ENCODE peak calls at places on chromosomes 4 and X, in seven cellular contexts. One of them, this sample, is unnamed. For H3K27me3, the result is how much of the 10 kb centered on the place peaks cover.

GRCh38 chr4:23135792-23136645 is 443.3 kb downstream of the GBA3 start:
- DNase-seq in heart left ventricle: no peak
- DNase-seq in astrocyte: peak
- DNase-seq in tibial nerve: peak
- DNase-seq in H7: peak
- DNase-seq in mammary epithelial cell: peak
- DNase-seq in IMR-90: peak
- DNase-seq in this sample: no peak

GRCh38 chr4:105712766-105713165 is 4.2 kb downstream of the GSTCD start:
- DNase-seq in mammary epithelial cell: peak
- DNase-seq in astrocyte: no peak
- DNase-seq in H7: no peak
- DNase-seq in IMR-90: no peak
- DNase-seq in heart left ventricle: no peak
- DNase-seq in tibial nerve: no peak
- DNase-seq in this sample: no peak

GRCh38 chr4:19304028-19304427 is 947.7 kb upstream of the SLIT2 start:
- DNase-seq in tibial nerve: no peak
- DNase-seq in IMR-90: peak
- DNase-seq in mammary epithelial cell: no peak
- DNase-seq in heart left ventricle: no peak
- DNase-seq in astrocyte: no peak
- DNase-seq in H7: no peak
- DNase-seq in this sample: no peak

GRCh38 chr4:95129708-95130343 is 372.1 kb downstream of the BMPR1B start:
- DNase-seq in IMR-90: peak
- DNase-seq in H7: no peak
- DNase-seq in mammary epithelial cell: peak
- DNase-seq in heart left ventricle: no peak
- DNase-seq in tibial nerve: peak
- DNase-seq in astrocyte: peak
- DNase-seq in this sample: no peak

GRCh38 chr4:14679906-14680305 is 322.4 kb upstream of the CPEB2 start:
- DNase-seq in H7: no peak
- DNase-seq in mammary epithelial cell: no peak
- DNase-seq in tibial nerve: no peak
- DNase-seq in IMR-90: no peak
- DNase-seq in astrocyte: no peak
- DNase-seq in heart left ventricle: no peak
- DNase-seq in this sample: no peak

GRCh38 chr4:36241771-36242170 is 2.5 kb downstream of the ARAP2 start:
- DNase-seq in IMR-90: no peak
- DNase-seq in mammary epithelial cell: no peak
- DNase-seq in H7: no peak
- DNase-seq in tibial nerve: no peak
- DNase-seq in heart left ventricle: no peak
- DNase-seq in astrocyte: no peak
- DNase-seq in this sample: no peak

GRCh38 chr4:1621526-1621925 is 62.6 kb downstream of the FAM53A start:
- DNase-seq in H7: no peak
- DNase-seq in mammary epithelial cell: no peak
- DNase-seq in heart left ventricle: no peak
- DNase-seq in tibial nerve: no peak
- DNase-seq in astrocyte: no peak
- DNase-seq in IMR-90: no peak
- DNase-seq in this sample: no peak

GRCh38 chr4:13988347-13989265 is 361.1 kb upstream of the BOD1L1 start:
- DNase-seq in tibial nerve: peak
- DNase-seq in mammary epithelial cell: peak
- DNase-seq in H7: no peak
- DNase-seq in heart left ventricle: peak
- DNase-seq in astrocyte: peak
- DNase-seq in IMR-90: peak
- DNase-seq in this sample: no peak

GRCh38 chrX:150326843-150327242 is 36.3 kb upstream of the MAMLD1 start:
- DNase-seq in mammary epithelial cell: no peak
- DNase-seq in heart left ventricle: no peak
- DNase-seq in tibial nerve: no peak
- DNase-seq in IMR-90: peak
- DNase-seq in H7: no peak
- DNase-seq in astrocyte: no peak
- DNase-seq in this sample: no peak

GRCh38 chrX:51461053-51462050 is 35.0 kb downstream of the NUDT11 start:
- DNase-seq in IMR-90: peak
- DNase-seq in heart left ventricle: no peak
- DNase-seq in astrocyte: peak
- DNase-seq in H7: no peak
- DNase-seq in tibial nerve: peak
- DNase-seq in mammary epithelial cell: peak
- DNase-seq in this sample: no peak

GRCh38 chr4:37471971-37472370 is 214.2 kb downstream of the RELL1 start:
- DNase-seq in IMR-90: no peak
- DNase-seq in mammary epithelial cell: no peak
- DNase-seq in astrocyte: no peak
- DNase-seq in heart left ventricle: no peak
- DNase-seq in tibial nerve: no peak
- DNase-seq in H7: no peak
- DNase-seq in this sample: no peak

GRCh38 chr4:98627883-98628282 is 30.5 kb downstream of the TSPAN5 start:
- DNase-seq in astrocyte: peak
- DNase-seq in heart left ventricle: no peak
- DNase-seq in IMR-90: peak
- DNase-seq in tibial nerve: no peak
- DNase-seq in mammary epithelial cell: peak
- DNase-seq in H7: no peak
- DNase-seq in this sample: no peak

GRCh38 chrX:70196961-70197805 is 19.9 kb downstream of the DGAT2L6 start:
- DNase-seq in mammary epithelial cell: peak
- DNase-seq in heart left ventricle: no peak
- DNase-seq in tibial nerve: peak
- DNase-seq in astrocyte: no peak
- DNase-seq in IMR-90: peak
- DNase-seq in H7: peak
- DNase-seq in this sample: peak

GRCh38 chrX:55908685-55909212 is 191.2 kb downstream of the RRAGB start:
- DNase-seq in astrocyte: no peak
- DNase-seq in tibial nerve: no peak
- DNase-seq in mammary epithelial cell: peak
- DNase-seq in IMR-90: no peak
- DNase-seq in heart left ventricle: no peak
- DNase-seq in H7: peak
- DNase-seq in this sample: no peak

GRCh38 chr4:155025762-155026457 is 182.5 kb upstream of the NPY2R start:
- DNase-seq in astrocyte: peak
- DNase-seq in IMR-90: no peak
- DNase-seq in mammary epithelial cell: peak
- DNase-seq in tibial nerve: peak
- DNase-seq in heart left ventricle: peak
- DNase-seq in H7: peak
- DNase-seq in this sample: peak

GRCh38 chr4:25065901-25066610 is 35.3 kb upstream of the LGI2 start:
- DNase-seq in heart left ventricle: no peak
- DNase-seq in tibial nerve: no peak
- DNase-seq in astrocyte: no peak
- DNase-seq in mammary epithelial cell: no peak
- DNase-seq in H7: no peak
- DNase-seq in IMR-90: no peak
- DNase-seq in this sample: no peak

GRCh38 chrX:15493118-15494082 is at the start of gene PIR:
- DNase-seq in H7: peak
- DNase-seq in mammary epithelial cell: peak
- DNase-seq in astrocyte: peak
- DNase-seq in IMR-90: peak
- DNase-seq in tibial nerve: peak
- DNase-seq in heart left ventricle: peak
- DNase-seq in this sample: peak

GRCh38 chrX:12080265-12080664 is 58.0 kb upstream of the FRMPD4 start:
- DNase-seq in mammary epithelial cell: peak
- DNase-seq in tibial nerve: peak
- DNase-seq in IMR-90: peak
- DNase-seq in astrocyte: peak
- DNase-seq in H7: peak
- DNase-seq in heart left ventricle: no peak
- DNase-seq in this sample: no peak

GRCh38 chr4:71526626-71527406 is 188.0 kb downstream of the SLC4A4 start:
- DNase-seq in heart left ventricle: no peak
- DNase-seq in mammary epithelial cell: no peak
- DNase-seq in IMR-90: no peak
- DNase-seq in H7: no peak
- DNase-seq in tibial nerve: no peak
- DNase-seq in astrocyte: no peak
- DNase-seq in this sample: no peak

GRCh38 chr4:38461342-38461741 is 202.7 kb upstream of the KLF3 start:
- DNase-seq in IMR-90: no peak
- DNase-seq in astrocyte: peak
- DNase-seq in tibial nerve: no peak
- DNase-seq in heart left ventricle: no peak
- DNase-seq in H7: peak
- DNase-seq in mammary epithelial cell: no peak
- DNase-seq in this sample: no peak

GRCh38 chr4:89837385-89837995 is 529 bp upstream of the SNCA start:
- DNase-seq in astrocyte: peak
- DNase-seq in tibial nerve: no peak
- DNase-seq in H7: peak
- DNase-seq in heart left ventricle: peak
- DNase-seq in IMR-90: peak
- DNase-seq in mammary epithelial cell: peak
- DNase-seq in this sample: peak

GRCh38 chr4:15906024-15906443 is 32.5 kb downstream of the FGFBP1 start:
- DNase-seq in IMR-90: no peak
- DNase-seq in astrocyte: peak
- DNase-seq in tibial nerve: no peak
- DNase-seq in mammary epithelial cell: peak
- DNase-seq in H7: peak
- DNase-seq in heart left ventricle: peak
- DNase-seq in this sample: peak

GRCh38 chr4:48778431-48779094 is 1.5 kb downstream of the FRYL start:
- DNase-seq in H7: no peak
- DNase-seq in heart left ventricle: no peak
- DNase-seq in mammary epithelial cell: peak
- DNase-seq in astrocyte: peak
- DNase-seq in IMR-90: peak
- DNase-seq in tibial nerve: no peak
- DNase-seq in this sample: no peak

GRCh38 chr4:170008376-170008775 is 17.8 kb downstream of the MFAP3L start:
- DNase-seq in mammary epithelial cell: peak
- DNase-seq in IMR-90: no peak
- DNase-seq in heart left ventricle: no peak
- DNase-seq in astrocyte: no peak
- DNase-seq in H7: no peak
- DNase-seq in tibial nerve: no peak
- DNase-seq in this sample: no peak
- H3K4me3 ChIP-seq in mammary epithelial cell: no peak
- H3K4me3 ChIP-seq in IMR-90: no peak
- H3K4me3 ChIP-seq in heart left ventricle: no peak
- H3K4me3 ChIP-seq in astrocyte: no peak
- H3K4me3 ChIP-seq in H7: no peak
- H3K4me3 ChIP-seq in tibial nerve: no peak
- H3K4me3 ChIP-seq in this sample: no peak

GRCh38 chrX:43604753-43605152 is 51.3 kb upstream of the MAOA start:
- DNase-seq in mammary epithelial cell: no peak
- DNase-seq in H7: no peak
- DNase-seq in heart left ventricle: no peak
- DNase-seq in astrocyte: no peak
- DNase-seq in IMR-90: no peak
- DNase-seq in tibial nerve: no peak
- DNase-seq in this sample: no peak
- H3K27me3 ChIP-seq in mammary epithelial cell: under half
- H3K27me3 ChIP-seq in H7: under half
- H3K27me3 ChIP-seq in heart left ventricle: under half
- H3K27me3 ChIP-seq in astrocyte: under half
- H3K27me3 ChIP-seq in IMR-90: under half
- H3K27me3 ChIP-seq in tibial nerve: under half
- H3K27me3 ChIP-seq in this sample: under half

GRCh38 chrX:3178329-3178728 is 137.1 kb downstream of the ARSF start:
- DNase-seq in astrocyte: no peak
- DNase-seq in tibial nerve: no peak
- DNase-seq in IMR-90: peak
- DNase-seq in H7: no peak
- DNase-seq in heart left ventricle: no peak
- DNase-seq in mammary epithelial cell: no peak
- DNase-seq in this sample: no peak

GRCh38 chrX:3175659-3176438 is 134.6 kb downstream of the ARSF start:
- DNase-seq in heart left ventricle: no peak
- DNase-seq in IMR-90: peak
- DNase-seq in mammary epithelial cell: no peak
- DNase-seq in astrocyte: peak
- DNase-seq in H7: no peak
- DNase-seq in tibial nerve: no peak
- DNase-seq in this sample: no peak

GRCh38 chrX:3177851-3178250 is 136.6 kb downstream of the ARSF start:
- DNase-seq in mammary epithelial cell: peak
- DNase-seq in IMR-90: peak
- DNase-seq in H7: no peak
- DNase-seq in astrocyte: no peak
- DNase-seq in heart left ventricle: no peak
- DNase-seq in tibial nerve: no peak
- DNase-seq in this sample: no peak

GRCh38 chrX:3181846-3182245 is 140.6 kb downstream of the ARSF start:
- DNase-seq in IMR-90: no peak
- DNase-seq in tibial nerve: no peak
- DNase-seq in astrocyte: peak
- DNase-seq in H7: no peak
- DNase-seq in heart left ventricle: no peak
- DNase-seq in mammary epithelial cell: no peak
- DNase-seq in this sample: no peak

DNA sequence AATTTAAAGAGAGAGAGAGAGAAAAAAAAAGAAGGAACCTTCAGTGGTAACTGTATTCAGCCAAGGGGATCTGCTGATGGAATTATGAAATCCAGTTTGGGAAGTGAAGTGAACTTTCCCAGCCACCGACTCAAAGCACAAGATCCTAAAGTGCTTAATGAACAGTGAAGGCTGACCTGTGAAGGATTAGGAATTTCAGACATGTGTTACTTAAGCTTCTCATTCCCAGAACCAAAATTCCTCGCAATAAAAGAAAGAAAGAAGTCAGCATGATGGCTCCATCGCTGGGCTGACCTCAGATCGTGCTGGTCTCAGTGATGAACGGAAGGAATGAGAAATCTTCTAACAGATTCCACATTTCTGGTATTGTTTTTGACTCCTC is 135.2 kb downstream of the ARSF start:
- DNase-seq in astrocyte: peak
- DNase-seq in IMR-90: peak
- DNase-seq in mammary epithelial cell: no peak
- DNase-seq in tibial nerve: no peak
- DNase-seq in H7: no peak
- DNase-seq in heart left ventricle: no peak
- DNase-seq in this sample: no peak
- H3K4me3 ChIP-seq in astrocyte: peak
- H3K4me3 ChIP-seq in IMR-90: peak
- H3K4me3 ChIP-seq in mammary epithelial cell: no peak
- H3K4me3 ChIP-seq in tibial nerve: no peak
- H3K4me3 ChIP-seq in H7: no peak
- H3K4me3 ChIP-seq in heart left ventricle: no peak
- H3K4me3 ChIP-seq in this sample: no peak

DNA sequence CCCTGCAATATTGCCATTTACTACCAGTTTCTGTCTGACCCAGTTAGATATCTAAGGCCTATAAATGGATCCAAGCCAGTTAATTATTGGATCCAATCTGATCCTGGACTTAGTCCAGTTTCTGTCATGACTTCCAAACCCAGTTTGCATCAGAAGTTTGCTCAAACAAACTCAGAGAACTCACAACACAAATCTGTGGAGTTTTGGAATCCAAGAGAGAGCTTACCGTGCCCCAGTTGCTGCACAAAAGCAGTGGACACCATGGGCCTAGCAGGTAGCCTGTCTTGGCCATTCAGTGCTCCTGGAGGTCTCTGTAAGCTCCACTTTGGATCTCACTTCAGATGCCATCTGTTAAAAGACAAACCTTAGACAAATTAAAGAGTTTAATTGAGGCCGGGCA is 174.5 kb downstream of the AASDH start:
- DNase-seq in IMR-90: no peak
- DNase-seq in astrocyte: no peak
- DNase-seq in H7: no peak
- DNase-seq in heart left ventricle: no peak
- DNase-seq in tibial nerve: no peak
- DNase-seq in mammary epithelial cell: no peak
- DNase-seq in this sample: no peak
- H3K27me3 ChIP-seq in IMR-90: under half
- H3K27me3 ChIP-seq in astrocyte: under half
- H3K27me3 ChIP-seq in H7: under half
- H3K27me3 ChIP-seq in heart left ventricle: under half
- H3K27me3 ChIP-seq in tibial nerve: under half
- H3K27me3 ChIP-seq in mammary epithelial cell: under half
- H3K27me3 ChIP-seq in this sample: under half